ENCODE peak calls at places on chromosomes 3 and 15, in four cellular contexts. P is IMR-90, Y is left ventricle myocardium inferior, Z is upper lobe of right lung. N is an unnamed sample. For H3K27me3 and H3K36me3, the result is how much of the 10 kb centered on the place peaks cover.

GRCh38 chr3:122794779-122795673 is at the start of gene SLC49A4:
- DNase-seq in P (peak), Y (peak), Z (peak), N (peak)

GRCh38 chr3:32384938-32385337 is 6.7 kb upstream of the CMTM7 start:
- DNase-seq in P (peak), Y (no peak), Z (no peak), N (no peak)

GRCh38 chr15:57284535-57284934 is 91.8 kb upstream of the CGNL1 start:
- DNase-seq in P (no peak), Y (no peak), Z (no peak), N (no peak)

GRCh38 chr15:32775103-32775502 is 57.3 kb downstream of the GREM1 start:
- DNase-seq in P (no peak), Y (no peak), Z (no peak), N (no peak)

GRCh38 chr15:78301813-78302212 is 2.4 kb upstream of the SKIC8 start:
- DNase-seq in P (no peak), Y (no peak), Z (no peak), N (no peak)

GRCh38 chr3:38843898-38844297 is 27.9 kb upstream of the SCN10A start:
- DNase-seq in P (peak), Y (no peak), Z (no peak), N (peak)

GRCh38 chr15:85897207-85897817 is 102.6 kb upstream of the KLHL25 start:
- DNase-seq in P (no peak), Y (no peak), Z (no peak), N (no peak)

GRCh38 chr3:78978037-78978436 is 789.8 kb downstream of the ROBO1 start:
- DNase-seq in P (peak), Y (no peak), Z (no peak), N (no peak)

GRCh38 chr3:182935803-182936202 is 44.5 kb downstream of the DCUN1D1 start:
- DNase-seq in P (no peak), Y (no peak), Z (no peak), N (no peak)

GRCh38 chr15:52340093-52340492 is 44.5 kb upstream of the MYO5C start:
- DNase-seq in P (no peak), Y (no peak), Z (no peak), N (no peak)

GRCh38 chr15:76340198-76340801 is 3.7 kb downstream of the ISL2 start:
- DNase-seq in P (no peak), Y (no peak), Z (no peak), N (peak)

GRCh38 chr3:123584284-123584987 is 417 bp downstream of the HACD2 start:
- DNase-seq in P (no peak), Y (peak), Z (no peak), N (peak)

GRCh38 chr3:13187593-13187992 is 114.4 kb upstream of the IQSEC1 start:
- DNase-seq in P (no peak), Y (no peak), Z (no peak), N (no peak)

GRCh38 chr3:168539909-168540308 is 444.2 kb upstream of the GOLIM4 start:
- DNase-seq in P (peak), Y (no peak), Z (no peak), N (no peak)

GRCh38 chr3:173403376-173403775 is 5.8 kb downstream of the NLGN1 start:
- DNase-seq in P (peak), Y (no peak), Z (no peak), N (no peak)

GRCh38 chr15:25501828-25502446 is 63.1 kb upstream of the UBE3A start:
- DNase-seq in P (peak), Y (no peak), Z (no peak), N (no peak)

GRCh38 chr3:109275702-109276293 is 40.5 kb downstream of the DPPA2 start:
- DNase-seq in P (peak), Y (no peak), Z (no peak), N (peak)

GRCh38 chr3:151085889-151086483 is 522 bp downstream of the MED12L start:
- DNase-seq in P (no peak), Y (no peak), Z (peak), N (peak)

GRCh38 chr3:170908235-170909116 is at the start of gene EIF5A2:
- DNase-seq in P (peak), Y (peak), Z (peak), N (peak)

GRCh38 chr15:59299919-59300617 is 72.6 kb downstream of the MYO1E start:
- DNase-seq in P (peak), Y (peak), Z (peak), N (peak)

GRCh38 chr15:43889072-43889471 is 62.3 kb downstream of the WDR76 start:
- DNase-seq in P (no peak), Y (no peak), Z (no peak), N (no peak)

GRCh38 chr3:179710079-179710478 is 57.2 kb downstream of the USP13 start:
- DNase-seq in P (no peak), Y (no peak), Z (no peak), N (no peak)

GRCh38 chr3:50620846-50621245 is 3.9 kb downstream of the MAPKAPK3 start:
- DNase-seq in P (no peak), Y (no peak), Z (no peak), N (peak)

GRCh38 chr3:116085456-116085855 is 359.8 kb downstream of the LSAMP start:
- DNase-seq in P (no peak), Y (no peak), Z (no peak), N (no peak)

GRCh38 chr15:82018201-82018600 is 27.6 kb downstream of the MEX3B start:
- DNase-seq in P (no peak), Y (no peak), Z (no peak), N (no peak)

GRCh38 chr3:141877911-141878310 is 1.5 kb downstream of the ATP1B3 start:
- DNase-seq in P (peak), Y (no peak), Z (no peak), N (no peak)

GRCh38 chr15:73994912-73995622 is 551 bp downstream of the PML start:
- DNase-seq in P (no peak), Y (no peak), Z (peak), N (peak)

GRCh38 chr3:166606988-166607387 is 769.8 kb upstream of the BCHE start:
- DNase-seq in P (no peak), Y (no peak), Z (no peak), N (no peak)

GRCh38 chr15:90327313-90327712 is 24.8 kb upstream of the ZNF774 start:
- DNase-seq in P (no peak), Y (no peak), Z (no peak), N (no peak)

GRCh38 chr3:115698851-115699535 is 75.7 kb downstream of the GAP43 start:
- DNase-seq in P (peak), Y (no peak), Z (no peak), N (no peak)

GRCh38 chr15:85889956-85890619 is 95.4 kb upstream of the KLHL25 start:
- DNase-seq in P (no peak), Y (no peak), Z (no peak), N (no peak)

GRCh38 chr3:52231502-52232278 is 6.2 kb upstream of the TLR9 start:
- DNase-seq in P (peak), Y (peak), Z (peak), N (peak)

GRCh38 chr15:89760303-89761008 is 9.4 kb upstream of the MESP1 start:
- DNase-seq in P (peak), Y (peak), Z (peak), N (peak)

GRCh38 chr15:81950841-81951414 is 94.9 kb downstream of the MEX3B start:
- DNase-seq in P (peak), Y (no peak), Z (no peak), N (no peak)

GRCh38 chr3:154904328-154904727 is 175.8 kb upstream of the MME start:
- DNase-seq in P (peak), Y (no peak), Z (no peak), N (no peak)

GRCh38 chr3:9908286-9908685 is 5.6 kb downstream of the IL17RE start:
- DNase-seq in P (no peak), Y (no peak), Z (no peak), N (no peak)
- H3K27me3 ChIP-seq in P (under half), Y (under half), Z (under half), N (under half)

DNA sequence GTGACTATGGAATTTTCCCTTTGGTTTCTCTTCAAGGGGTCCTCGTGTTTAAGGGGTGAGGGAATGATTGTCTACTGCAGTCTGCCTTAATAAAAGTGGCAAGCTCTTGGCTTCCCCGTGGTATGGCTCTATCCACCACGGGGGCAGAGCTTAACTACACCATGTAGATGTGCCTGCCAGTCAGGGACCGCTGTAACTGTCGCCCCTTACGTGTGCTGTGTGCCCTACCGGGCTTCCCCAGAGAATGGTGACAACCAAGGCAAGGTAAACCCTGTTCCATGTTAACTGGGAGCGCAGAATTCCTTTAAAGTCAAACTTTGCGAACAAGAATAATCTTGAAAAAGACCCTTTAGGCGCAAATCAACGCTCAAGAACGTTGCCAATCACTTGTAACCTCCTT is 966 bp upstream of the C3orf80 start:
- DNase-seq in P (no peak), Y (no peak), Z (no peak), N (no peak)
- H3K4me3 ChIP-seq in P (no peak), Y (no peak), Z (no peak), N (no peak)

GRCh38 chr3:44649709-44650108 is 1.2 kb downstream of the ZNF35 start:
- DNase-seq in P (no peak), Y (no peak), Z (no peak), N (no peak)
- H3K36me3 ChIP-seq in P (under half), Y (under half), Z (under half), N (under half)

GRCh38 chr3:157121522-157121921 is 38.4 kb downstream of the CCNL1 start:
- DNase-seq in P (no peak), Y (no peak), Z (no peak), N (no peak)

GRCh38 chr3:157120071-157120892 is 39.7 kb downstream of the CCNL1 start:
- DNase-seq in P (no peak), Y (no peak), Z (no peak), N (no peak)

GRCh38 chr3:157117875-157118654 is 41.9 kb downstream of the CCNL1 start:
- DNase-seq in P (no peak), Y (no peak), Z (no peak), N (no peak)

GRCh38 chr3:157122116-157122515 is 37.8 kb downstream of the CCNL1 start:
- DNase-seq in P (peak), Y (no peak), Z (no peak), N (no peak)

DNA sequence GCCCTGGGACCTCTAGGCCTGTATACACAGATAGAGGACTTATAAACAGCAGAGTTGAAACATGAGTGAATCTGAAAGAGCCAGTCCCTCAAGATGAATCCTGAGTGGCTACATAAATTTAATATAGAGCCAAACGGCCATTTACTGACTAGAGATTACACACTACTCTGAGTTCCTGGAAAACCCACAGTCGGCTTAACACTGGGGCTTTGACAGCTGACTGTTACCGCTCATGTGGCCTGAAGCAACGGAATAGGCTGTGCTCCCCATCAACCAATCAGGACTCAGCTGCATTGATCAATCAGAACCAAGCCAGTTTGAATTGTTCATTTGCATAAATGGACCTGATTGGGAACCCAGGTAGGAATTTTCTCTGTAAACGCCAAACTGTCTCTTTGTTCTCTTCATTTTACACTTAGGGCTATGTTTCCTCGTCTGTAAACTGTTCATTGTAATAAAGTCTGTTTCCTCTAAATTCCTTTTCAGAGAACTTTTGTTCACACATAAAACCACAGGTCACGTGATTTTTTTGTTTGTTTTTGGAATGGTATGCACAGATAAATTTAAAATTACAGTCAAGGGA is 40.5 kb downstream of the CCNL1 start:
- DNase-seq in P (no peak), Y (no peak), Z (no peak), N (no peak)
- H3K27me3 ChIP-seq in P (under half), Y (under half), Z (under half), N (under half)

DNA sequence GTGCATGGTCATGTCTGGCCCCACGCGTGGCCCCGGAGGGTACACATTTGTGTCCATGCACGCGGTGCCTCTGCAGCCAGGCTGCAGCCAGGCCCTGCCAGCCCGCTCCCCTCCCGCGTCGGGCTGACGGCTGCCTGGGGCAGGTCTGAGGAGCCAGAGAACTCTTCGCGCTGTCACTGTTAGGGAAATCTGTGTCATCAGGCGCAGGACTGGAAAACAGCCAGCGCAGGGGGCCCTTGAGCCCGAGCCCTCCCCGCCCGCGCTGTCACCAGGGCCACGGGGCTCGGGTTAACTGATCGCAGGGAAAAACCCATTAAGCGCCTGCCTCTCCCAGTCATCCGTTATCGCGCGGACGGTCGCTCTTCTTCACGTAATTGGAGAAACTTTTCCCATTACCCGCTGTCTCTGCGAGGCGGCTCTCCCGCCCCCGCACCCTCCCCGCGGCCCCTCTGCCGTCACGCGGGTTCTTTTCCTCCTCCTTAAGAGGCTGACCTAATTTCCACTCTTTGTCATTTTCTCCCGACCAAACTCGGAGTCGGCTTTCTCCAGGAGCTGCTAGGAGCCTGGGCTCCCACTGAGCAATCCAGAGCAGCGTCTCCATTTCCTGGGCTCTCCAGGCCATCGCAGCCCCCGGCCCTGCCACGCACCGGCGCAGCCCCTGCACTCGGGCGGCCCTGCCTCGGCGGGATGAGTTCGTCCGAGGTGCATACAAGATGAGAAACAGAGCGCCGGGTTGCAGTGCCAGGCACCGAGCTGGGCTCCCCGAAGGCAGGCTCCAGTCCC is 57.5 kb upstream of the PRR23E start:
- DNase-seq in P (peak), Y (peak), Z (no peak), N (peak)
- H3K4me3 ChIP-seq in P (no peak), Y (peak), Z (peak), N (no peak)

N was measured in MG63.